ENCODE peak calls at places on chromosomes 12 and 14, in eight cellular contexts. One of them, this sample, is unnamed.

GRCh38 chr12:13976028-13976584 is 5.3 kb downstream of the GRIN2B start:
- DNase-seq in HL-60: no peak
- DNase-seq in nucleus accumbens: no peak
- DNase-seq in astrocyte of the spinal cord: no peak
- DNase-seq in hypothalamus: no peak
- DNase-seq in GDM1: no peak
- DNase-seq in activated T-helper 1 cell treated with Interleukin-2 at 50 U/mL for 16 hours: no peak
- DNase-seq in EL: no peak
- DNase-seq in this sample: peak

GRCh38 chr14:68143341-68143807 is 323.8 kb downstream of the RAD51B start:
- DNase-seq in astrocyte of the spinal cord: peak
- DNase-seq in hypothalamus: no peak
- DNase-seq in GDM1: peak
- DNase-seq in HL-60: no peak
- DNase-seq in EL: peak
- DNase-seq in nucleus accumbens: peak
- DNase-seq in activated T-helper 1 cell treated with Interleukin-2 at 50 U/mL for 16 hours: no peak
- DNase-seq in this sample: no peak

GRCh38 chr14:99246536-99247083 is 25.4 kb downstream of the BCL11B start:
- DNase-seq in hypothalamus: no peak
- DNase-seq in GDM1: no peak
- DNase-seq in HL-60: no peak
- DNase-seq in astrocyte of the spinal cord: no peak
- DNase-seq in activated T-helper 1 cell treated with Interleukin-2 at 50 U/mL for 16 hours: no peak
- DNase-seq in nucleus accumbens: no peak
- DNase-seq in EL: no peak
- DNase-seq in this sample: peak

GRCh38 chr14:97106166-97106565 is 309.0 kb downstream of the VRK1 start:
- DNase-seq in astrocyte of the spinal cord: no peak
- DNase-seq in hypothalamus: no peak
- DNase-seq in GDM1: no peak
- DNase-seq in EL: no peak
- DNase-seq in nucleus accumbens: no peak
- DNase-seq in HL-60: no peak
- DNase-seq in activated T-helper 1 cell treated with Interleukin-2 at 50 U/mL for 16 hours: no peak
- DNase-seq in this sample: no peak

GRCh38 chr12:55743131-55743921 is 404 bp downstream of the GDF11 start:
- DNase-seq in astrocyte of the spinal cord: peak
- DNase-seq in EL: peak
- DNase-seq in HL-60: peak
- DNase-seq in GDM1: peak
- DNase-seq in nucleus accumbens: peak
- DNase-seq in activated T-helper 1 cell treated with Interleukin-2 at 50 U/mL for 16 hours: peak
- DNase-seq in hypothalamus: no peak
- DNase-seq in this sample: peak

GRCh38 chr14:25048170-25049126 is 1.5 kb downstream of the STXBP6 start:
- DNase-seq in nucleus accumbens: peak
- DNase-seq in GDM1: no peak
- DNase-seq in EL: peak
- DNase-seq in activated T-helper 1 cell treated with Interleukin-2 at 50 U/mL for 16 hours: no peak
- DNase-seq in hypothalamus: no peak
- DNase-seq in HL-60: no peak
- DNase-seq in astrocyte of the spinal cord: peak
- DNase-seq in this sample: no peak

GRCh38 chr14:29518335-29518734 is 409.3 kb downstream of the PRKD1 start:
- DNase-seq in HL-60: no peak
- DNase-seq in hypothalamus: no peak
- DNase-seq in EL: peak
- DNase-seq in nucleus accumbens: no peak
- DNase-seq in GDM1: no peak
- DNase-seq in astrocyte of the spinal cord: peak
- DNase-seq in activated T-helper 1 cell treated with Interleukin-2 at 50 U/mL for 16 hours: no peak
- DNase-seq in this sample: no peak

GRCh38 chr14:29821665-29822429 is 105.8 kb downstream of the PRKD1 start:
- DNase-seq in nucleus accumbens: no peak
- DNase-seq in activated T-helper 1 cell treated with Interleukin-2 at 50 U/mL for 16 hours: no peak
- DNase-seq in hypothalamus: no peak
- DNase-seq in astrocyte of the spinal cord: no peak
- DNase-seq in EL: no peak
- DNase-seq in GDM1: no peak
- DNase-seq in HL-60: no peak
- DNase-seq in this sample: no peak

GRCh38 chr12:57372233-57372632 is 58.6 kb downstream of the R3HDM2 start:
- DNase-seq in hypothalamus: no peak
- DNase-seq in nucleus accumbens: no peak
- DNase-seq in EL: peak
- DNase-seq in GDM1: no peak
- DNase-seq in activated T-helper 1 cell treated with Interleukin-2 at 50 U/mL for 16 hours: no peak
- DNase-seq in astrocyte of the spinal cord: no peak
- DNase-seq in HL-60: no peak
- DNase-seq in this sample: no peak

GRCh38 chr14:58002618-58003017 is 136.7 kb upstream of the SLC35F4 start:
- DNase-seq in hypothalamus: no peak
- DNase-seq in HL-60: no peak
- DNase-seq in activated T-helper 1 cell treated with Interleukin-2 at 50 U/mL for 16 hours: no peak
- DNase-seq in GDM1: no peak
- DNase-seq in nucleus accumbens: no peak
- DNase-seq in astrocyte of the spinal cord: no peak
- DNase-seq in EL: no peak
- DNase-seq in this sample: no peak

GRCh38 chr14:62289471-62289870 is 527.3 kb downstream of the SNAPC1 start:
- DNase-seq in hypothalamus: no peak
- DNase-seq in HL-60: no peak
- DNase-seq in EL: peak
- DNase-seq in GDM1: no peak
- DNase-seq in astrocyte of the spinal cord: peak
- DNase-seq in activated T-helper 1 cell treated with Interleukin-2 at 50 U/mL for 16 hours: no peak
- DNase-seq in nucleus accumbens: no peak
- DNase-seq in this sample: no peak

GRCh38 chr14:72013606-72014129 is 81.4 kb downstream of the RGS6 start:
- DNase-seq in astrocyte of the spinal cord: no peak
- DNase-seq in HL-60: no peak
- DNase-seq in hypothalamus: no peak
- DNase-seq in nucleus accumbens: no peak
- DNase-seq in GDM1: no peak
- DNase-seq in EL: no peak
- DNase-seq in activated T-helper 1 cell treated with Interleukin-2 at 50 U/mL for 16 hours: no peak
- DNase-seq in this sample: no peak

GRCh38 chr14:94121485-94121884 is 7.9 kb downstream of the IFI27L2 start:
- DNase-seq in activated T-helper 1 cell treated with Interleukin-2 at 50 U/mL for 16 hours: no peak
- DNase-seq in EL: no peak
- DNase-seq in GDM1: no peak
- DNase-seq in HL-60: no peak
- DNase-seq in astrocyte of the spinal cord: no peak
- DNase-seq in hypothalamus: no peak
- DNase-seq in nucleus accumbens: no peak
- DNase-seq in this sample: no peak

GRCh38 chr12:6772331-6772695 is at the start of gene LAG3:
- DNase-seq in HL-60: no peak
- DNase-seq in activated T-helper 1 cell treated with Interleukin-2 at 50 U/mL for 16 hours: no peak
- DNase-seq in nucleus accumbens: no peak
- DNase-seq in EL: no peak
- DNase-seq in hypothalamus: no peak
- DNase-seq in astrocyte of the spinal cord: no peak
- DNase-seq in GDM1: no peak
- DNase-seq in this sample: no peak

GRCh38 chr14:86530457-86530856 is 1000.5 kb downstream of the FLRT2 start:
- DNase-seq in HL-60: no peak
- DNase-seq in activated T-helper 1 cell treated with Interleukin-2 at 50 U/mL for 16 hours: no peak
- DNase-seq in nucleus accumbens: no peak
- DNase-seq in astrocyte of the spinal cord: no peak
- DNase-seq in hypothalamus: no peak
- DNase-seq in GDM1: no peak
- DNase-seq in EL: no peak
- DNase-seq in this sample: no peak

GRCh38 chr12:49828143-49829091 is at the start of gene NCKAP5L:
- DNase-seq in nucleus accumbens: peak
- DNase-seq in astrocyte of the spinal cord: peak
- DNase-seq in activated T-helper 1 cell treated with Interleukin-2 at 50 U/mL for 16 hours: peak
- DNase-seq in EL: peak
- DNase-seq in hypothalamus: peak
- DNase-seq in HL-60: peak
- DNase-seq in GDM1: peak
- DNase-seq in this sample: peak

GRCh38 chr12:30877110-30877875 is 49.3 kb upstream of the TSPAN11 start:
- DNase-seq in GDM1: no peak
- DNase-seq in HL-60: no peak
- DNase-seq in nucleus accumbens: peak
- DNase-seq in activated T-helper 1 cell treated with Interleukin-2 at 50 U/mL for 16 hours: no peak
- DNase-seq in EL: no peak
- DNase-seq in hypothalamus: no peak
- DNase-seq in astrocyte of the spinal cord: no peak
- DNase-seq in this sample: no peak

GRCh38 chr12:120962487-120963054 is 15.8 kb upstream of the HNF1A start:
- DNase-seq in EL: no peak
- DNase-seq in HL-60: no peak
- DNase-seq in nucleus accumbens: no peak
- DNase-seq in activated T-helper 1 cell treated with Interleukin-2 at 50 U/mL for 16 hours: no peak
- DNase-seq in GDM1: no peak
- DNase-seq in hypothalamus: no peak
- DNase-seq in astrocyte of the spinal cord: no peak
- DNase-seq in this sample: no peak

GRCh38 chr12:27319848-27320247 is 12.8 kb upstream of the BMAL2 start:
- DNase-seq in astrocyte of the spinal cord: no peak
- DNase-seq in nucleus accumbens: no peak
- DNase-seq in GDM1: no peak
- DNase-seq in hypothalamus: no peak
- DNase-seq in EL: no peak
- DNase-seq in HL-60: no peak
- DNase-seq in activated T-helper 1 cell treated with Interleukin-2 at 50 U/mL for 16 hours: no peak
- DNase-seq in this sample: no peak

GRCh38 chr12:65232490-65233077 is 45.9 kb upstream of the MSRB3 start:
- DNase-seq in EL: peak
- DNase-seq in astrocyte of the spinal cord: peak
- DNase-seq in GDM1: no peak
- DNase-seq in nucleus accumbens: no peak
- DNase-seq in hypothalamus: no peak
- DNase-seq in HL-60: no peak
- DNase-seq in activated T-helper 1 cell treated with Interleukin-2 at 50 U/mL for 16 hours: no peak
- DNase-seq in this sample: no peak

GRCh38 chr14:105529506-105530445 is 3.4 kb downstream of the TMEM121 start:
- DNase-seq in astrocyte of the spinal cord: no peak
- DNase-seq in hypothalamus: no peak
- DNase-seq in activated T-helper 1 cell treated with Interleukin-2 at 50 U/mL for 16 hours: no peak
- DNase-seq in GDM1: no peak
- DNase-seq in HL-60: no peak
- DNase-seq in EL: no peak
- DNase-seq in nucleus accumbens: no peak
- DNase-seq in this sample: no peak

GRCh38 chr12:108337235-108338223 is 1.6 kb downstream of the CMKLR1 start:
- DNase-seq in hypothalamus: no peak
- DNase-seq in nucleus accumbens: no peak
- DNase-seq in HL-60: peak
- DNase-seq in GDM1: no peak
- DNase-seq in EL: peak
- DNase-seq in activated T-helper 1 cell treated with Interleukin-2 at 50 U/mL for 16 hours: no peak
- DNase-seq in astrocyte of the spinal cord: peak
- DNase-seq in this sample: peak

GRCh38 chr14:93331375-93332031 is 1.3 kb downstream of the BTBD7 start:
- DNase-seq in astrocyte of the spinal cord: no peak
- DNase-seq in nucleus accumbens: no peak
- DNase-seq in GDM1: no peak
- DNase-seq in hypothalamus: no peak
- DNase-seq in EL: no peak
- DNase-seq in HL-60: no peak
- DNase-seq in activated T-helper 1 cell treated with Interleukin-2 at 50 U/mL for 16 hours: no peak
- DNase-seq in this sample: peak

GRCh38 chr12:131672311-131672940 is 38.5 kb upstream of the SFSWAP start:
- DNase-seq in astrocyte of the spinal cord: no peak
- DNase-seq in hypothalamus: no peak
- DNase-seq in nucleus accumbens: no peak
- DNase-seq in HL-60: no peak
- DNase-seq in EL: no peak
- DNase-seq in GDM1: no peak
- DNase-seq in activated T-helper 1 cell treated with Interleukin-2 at 50 U/mL for 16 hours: no peak
- DNase-seq in this sample: no peak

This sample was measured in neural progenitor cell.